ENCODE peak calls at places on chromosomes 5 and 9, in four cellular contexts. P, D, C and J are unnamed samples. For H3K36me3, the result is how much of the 10 kb centered on the place peaks cover.

GRCh38 chr9:106773750-106774149 is 89.2 kb upstream of the ZNF462 start:
- DNase-seq in P (no peak), D (no peak), C (no peak), J (no peak)

GRCh38 chr5:124194282-124194681 is 552.2 kb downstream of the ZNF608 start:
- DNase-seq in P (no peak), D (no peak), C (no peak), J (no peak)

GRCh38 chr5:131986161-131986912 is 25.1 kb downstream of the ACSL6 start:
- DNase-seq in P (no peak), D (no peak), C (no peak), J (no peak)

GRCh38 chr9:83959061-83959460 is 21.0 kb downstream of the HNRNPK start:
- DNase-seq in P (no peak), D (no peak), C (no peak), J (no peak)

GRCh38 chr9:124717597-124717996 is 53.5 kb downstream of the NR6A1 start:
- DNase-seq in P (no peak), D (no peak), C (no peak), J (no peak)

GRCh38 chr5:111194925-111195324 is 29.3 kb upstream of the CAMK4 start:
- DNase-seq in P (no peak), D (no peak), C (no peak), J (no peak)

GRCh38 chr5:121021688-121022087 is 557.6 kb downstream of the PRR16 start:
- DNase-seq in P (no peak), D (no peak), C (no peak), J (no peak)

GRCh38 chr5:124236366-124237231 is 509.8 kb downstream of the ZNF608 start:
- DNase-seq in P (no peak), D (no peak), C (no peak), J (no peak)

GRCh38 chr9:20620658-20621552 is 1.4 kb downstream of the MLLT3 start:
- DNase-seq in P (peak), D (peak), C (peak), J (peak)

GRCh38 chr9:70261131-70261870 is 2.5 kb downstream of the SMC5 start:
- DNase-seq in P (no peak), D (no peak), C (no peak), J (no peak)
- H3K36me3 ChIP-seq in P (under half), D (under half), C (under half), J (under half)

DNA sequence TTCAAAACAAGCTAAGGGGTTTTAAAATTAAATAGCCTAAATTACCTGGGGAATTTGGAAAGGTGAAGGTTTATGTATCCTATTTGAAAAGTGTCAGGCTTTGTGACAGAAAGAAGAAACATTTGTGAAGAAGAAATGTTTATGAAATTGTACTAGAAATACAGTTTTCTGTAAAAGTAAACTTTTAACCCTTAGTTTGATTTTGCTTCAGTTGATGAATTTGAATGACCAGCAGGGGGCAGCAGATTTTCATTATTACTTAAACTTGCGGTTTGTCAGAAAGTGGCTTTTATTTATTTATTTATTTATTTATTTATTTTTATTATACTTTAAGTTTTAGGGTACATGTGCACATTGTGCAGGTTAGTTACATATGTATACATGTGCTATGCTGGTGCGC is 58.1 kb downstream of the NNT start:
- DNase-seq in P (no peak), D (no peak), C (no peak), J (peak)
- H3K36me3 ChIP-seq in P (under half), D (half or more), C (under half), J (under half)

GRCh38 chr5:79672392-79672791 is 17.2 kb upstream of the CMYA5 start:
- DNase-seq in P (no peak), D (no peak), C (no peak), J (no peak)
- H3K36me3 ChIP-seq in P (under half), D (half or more), C (under half), J (under half)

DNA sequence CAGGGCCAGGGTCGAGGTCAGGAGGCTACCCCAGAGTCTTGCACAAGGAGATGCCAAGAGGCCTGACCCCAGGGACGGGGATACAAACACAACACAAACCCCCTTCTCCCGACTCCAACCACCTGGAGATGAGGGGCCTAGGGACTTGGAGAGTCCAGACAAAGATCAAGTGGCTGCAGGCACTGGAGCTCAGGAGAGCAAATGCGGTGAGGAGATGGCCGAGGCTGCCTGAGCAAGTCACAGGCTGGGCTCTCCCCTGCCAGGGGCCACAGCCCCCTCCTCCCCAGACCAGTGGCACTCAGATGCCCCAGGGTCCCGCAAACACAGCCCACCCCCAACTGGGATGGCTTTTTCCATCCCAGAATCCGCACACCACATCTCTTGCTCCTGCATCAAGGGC is 15.8 kb downstream of the SH3GLB2 start:
- DNase-seq in P (no peak), D (no peak), C (no peak), J (no peak)
- H3K36me3 ChIP-seq in P (under half), D (half or more), C (under half), J (under half)

DNA sequence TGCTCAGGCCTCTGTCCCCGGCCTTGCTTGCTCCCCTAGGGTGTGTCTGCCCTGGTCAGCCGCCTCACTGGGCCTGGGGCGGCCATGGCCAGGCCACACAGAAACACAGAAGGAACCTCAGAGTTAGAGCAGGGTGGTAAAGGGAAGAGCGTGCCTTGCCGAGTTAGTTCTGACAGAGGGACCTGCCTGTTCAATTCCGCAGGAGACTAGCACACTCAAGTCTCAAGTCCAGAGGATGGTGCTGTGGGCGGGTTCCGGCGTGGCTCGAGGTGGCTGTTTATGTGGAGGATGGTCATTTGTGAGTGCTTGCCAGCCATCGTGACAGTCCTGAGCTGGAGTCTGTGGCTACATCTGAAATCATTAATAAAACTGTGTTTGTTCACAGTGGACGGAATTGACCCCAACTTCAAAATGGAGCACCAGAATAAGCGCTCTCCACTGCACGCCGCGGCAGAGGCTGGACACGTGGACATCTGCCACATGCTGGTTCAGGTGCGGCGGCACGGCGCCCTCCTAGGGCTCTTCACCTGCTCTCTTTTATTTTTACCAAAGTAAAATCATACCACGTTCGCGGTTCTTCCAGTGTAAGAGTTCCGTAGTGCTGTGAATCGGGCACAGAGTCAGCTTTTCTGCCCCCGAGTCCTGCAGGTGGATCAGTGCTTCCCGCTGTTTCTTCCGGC is 95.5 kb upstream of the CACNA1B start:
- DNase-seq in P (no peak), D (no peak), C (no peak), J (no peak)
- H3K36me3 ChIP-seq in P (half or more), D (half or more), C (under half), J (half or more)

DNA sequence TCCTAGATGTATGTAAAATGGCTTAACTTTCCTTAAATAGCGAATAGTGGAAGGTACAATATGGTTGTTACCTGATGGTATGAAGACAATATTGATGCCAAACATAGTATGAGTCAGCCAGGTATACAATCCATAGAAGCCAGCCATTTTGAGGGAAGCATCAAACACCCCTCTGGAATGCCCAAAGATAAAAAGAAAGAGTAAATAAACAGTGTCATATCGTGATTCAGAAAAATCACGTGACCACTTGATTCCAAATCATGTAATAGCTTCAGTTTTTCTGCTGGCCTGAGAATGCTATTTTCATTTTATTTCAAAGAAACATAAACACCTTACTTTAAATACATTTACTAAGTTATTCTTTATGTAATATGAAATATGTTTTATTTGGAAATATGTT is 24.6 kb upstream of the CTNNAL1 start:
- DNase-seq in P (no peak), D (no peak), C (no peak), J (no peak)
- H3K36me3 ChIP-seq in P (under half), D (under half), C (under half), J (under half)